ENCODE peak calls at places on chromosomes 5 and 9, in four cellular contexts. One of them, this sample, is unnamed.

GRCh38 chr5:181204561-181205401 is at the start of gene TRIM7:
- DNase-seq in HepG2: no peak
- DNase-seq in GM12891: no peak
- DNase-seq in GM12878: no peak
- DNase-seq in this sample: no peak

GRCh38 chr5:107542831-107543231 is 127.9 kb downstream of the EFNA5 start:
- DNase-seq in HepG2: peak
- DNase-seq in GM12891: no peak
- DNase-seq in GM12878: no peak
- DNase-seq in this sample: no peak

GRCh38 chr5:181058321-181058720 is 18.3 kb downstream of the BTNL9 start:
- DNase-seq in HepG2: no peak
- DNase-seq in GM12891: no peak
- DNase-seq in GM12878: no peak
- DNase-seq in this sample: no peak

GRCh38 chr9:26502311-26502710 is 390.3 kb downstream of the CAAP1 start:
- DNase-seq in HepG2: no peak
- DNase-seq in GM12891: no peak
- DNase-seq in GM12878: no peak
- DNase-seq in this sample: no peak

GRCh38 chr5:160230686-160231527 is 1.6 kb downstream of the FABP6 start:
- DNase-seq in HepG2: no peak
- DNase-seq in GM12891: no peak
- DNase-seq in GM12878: peak
- DNase-seq in this sample: no peak

GRCh38 chr5:66742083-66742895 is 146.1 kb downstream of the MAST4 start:
- DNase-seq in HepG2: peak
- DNase-seq in GM12891: no peak
- DNase-seq in GM12878: no peak
- DNase-seq in this sample: no peak

GRCh38 chr5:171953860-171954701 is 52.4 kb downstream of the FBXW11 start:
- DNase-seq in HepG2: peak
- DNase-seq in GM12891: no peak
- DNase-seq in GM12878: no peak
- DNase-seq in this sample: no peak

GRCh38 chr9:110049699-110050450 is 158.1 kb downstream of the C9orf152 start:
- DNase-seq in HepG2: no peak
- DNase-seq in GM12891: no peak
- DNase-seq in GM12878: no peak
- DNase-seq in this sample: peak

GRCh38 chr5:85010014-85010562 is 625.4 kb upstream of the EDIL3 start:
- DNase-seq in HepG2: no peak
- DNase-seq in GM12891: no peak
- DNase-seq in GM12878: no peak
- DNase-seq in this sample: no peak

GRCh38 chr9:7117676-7118561 is 360.1 kb downstream of the KDM4C start:
- DNase-seq in HepG2: no peak
- DNase-seq in GM12891: no peak
- DNase-seq in GM12878: peak
- DNase-seq in this sample: no peak

GRCh38 chr9:98318834-98319478 is 63.5 kb upstream of the TBC1D2 start:
- DNase-seq in HepG2: no peak
- DNase-seq in GM12891: no peak
- DNase-seq in GM12878: no peak
- DNase-seq in this sample: no peak

GRCh38 chr9:88224938-88225337 is 86.7 kb upstream of the SPATA31C2 start:
- DNase-seq in HepG2: no peak
- DNase-seq in GM12891: no peak
- DNase-seq in GM12878: no peak
- DNase-seq in this sample: no peak

GRCh38 chr5:180873628-180874520 is 12.8 kb upstream of the ZFP62 start:
- DNase-seq in HepG2: no peak
- DNase-seq in GM12891: no peak
- DNase-seq in GM12878: peak
- DNase-seq in this sample: no peak

GRCh38 chr9:95338243-95338642 is 20.7 kb upstream of the FANCC start:
- DNase-seq in HepG2: no peak
- DNase-seq in GM12891: no peak
- DNase-seq in GM12878: no peak
- DNase-seq in this sample: no peak

GRCh38 chr9:124239249-124240073 is 18.3 kb upstream of the NEK6 start:
- DNase-seq in HepG2: no peak
- DNase-seq in GM12891: no peak
- DNase-seq in GM12878: peak
- DNase-seq in this sample: no peak

GRCh38 chr9:124469011-124469832 is 19.0 kb downstream of the ADGRD2 start:
- DNase-seq in HepG2: no peak
- DNase-seq in GM12891: no peak
- DNase-seq in GM12878: no peak
- DNase-seq in this sample: no peak

GRCh38 chr5:31086839-31087415 is 106.6 kb upstream of the CDH6 start:
- DNase-seq in HepG2: no peak
- DNase-seq in GM12891: no peak
- DNase-seq in GM12878: no peak
- DNase-seq in this sample: no peak

GRCh38 chr5:66912787-66913186 is 283.8 kb downstream of the CD180 start:
- DNase-seq in HepG2: no peak
- DNase-seq in GM12891: no peak
- DNase-seq in GM12878: no peak
- DNase-seq in this sample: no peak

GRCh38 chr9:128920381-128921058 is at the start of gene PHYHD1:
- DNase-seq in HepG2: no peak
- DNase-seq in GM12891: no peak
- DNase-seq in GM12878: no peak
- DNase-seq in this sample: no peak

GRCh38 chr9:128916745-128917144 is 4.0 kb upstream of the PHYHD1 start:
- DNase-seq in HepG2: no peak
- DNase-seq in GM12891: no peak
- DNase-seq in GM12878: no peak
- DNase-seq in this sample: no peak

GRCh38 chr9:128919409-128919808 is 1.4 kb upstream of the PHYHD1 start:
- DNase-seq in HepG2: peak
- DNase-seq in GM12891: no peak
- DNase-seq in GM12878: no peak
- DNase-seq in this sample: no peak

GRCh38 chr9:128917151-128917849 is 3.5 kb upstream of the PHYHD1 start:
- DNase-seq in HepG2: peak
- DNase-seq in GM12891: no peak
- DNase-seq in GM12878: no peak
- DNase-seq in this sample: no peak

GRCh38 chr9:128918921-128919320 is 1.9 kb upstream of the PHYHD1 start:
- DNase-seq in HepG2: no peak
- DNase-seq in GM12891: no peak
- DNase-seq in GM12878: no peak
- DNase-seq in this sample: no peak
- TF ChIP-seq TAF1 in HepG2: no peak
- TF ChIP-seq TAF1 in GM12891: no peak
- TF ChIP-seq TAF1 in GM12878: no peak
- TF ChIP-seq TAF1 in this sample: no peak

GRCh38 chr5:57696005-57696755 is 213.6 kb upstream of the ACTBL2 start:
- DNase-seq in HepG2: no peak
- DNase-seq in GM12891: no peak
- DNase-seq in GM12878: no peak
- DNase-seq in this sample: no peak
- TF ChIP-seq TAF1 in HepG2: no peak
- TF ChIP-seq TAF1 in GM12891: no peak
- TF ChIP-seq TAF1 in GM12878: no peak
- TF ChIP-seq TAF1 in this sample: no peak

GRCh38 chr5:71891856-71892255 is 172.8 kb downstream of the CARTPT start:
- DNase-seq in HepG2: no peak
- DNase-seq in GM12891: no peak
- DNase-seq in GM12878: no peak
- DNase-seq in this sample: no peak

GRCh38 chr5:71891406-71891805 is 172.3 kb downstream of the CARTPT start:
- DNase-seq in HepG2: no peak
- DNase-seq in GM12891: no peak
- DNase-seq in GM12878: no peak
- DNase-seq in this sample: no peak

GRCh38 chr5:71883745-71884103 is 164.6 kb downstream of the CARTPT start:
- DNase-seq in HepG2: no peak
- DNase-seq in GM12891: no peak
- DNase-seq in GM12878: no peak
- DNase-seq in this sample: no peak

GRCh38 chr5:71884926-71885325 is 165.9 kb downstream of the CARTPT start:
- DNase-seq in HepG2: no peak
- DNase-seq in GM12891: no peak
- DNase-seq in GM12878: no peak
- DNase-seq in this sample: no peak

DNA sequence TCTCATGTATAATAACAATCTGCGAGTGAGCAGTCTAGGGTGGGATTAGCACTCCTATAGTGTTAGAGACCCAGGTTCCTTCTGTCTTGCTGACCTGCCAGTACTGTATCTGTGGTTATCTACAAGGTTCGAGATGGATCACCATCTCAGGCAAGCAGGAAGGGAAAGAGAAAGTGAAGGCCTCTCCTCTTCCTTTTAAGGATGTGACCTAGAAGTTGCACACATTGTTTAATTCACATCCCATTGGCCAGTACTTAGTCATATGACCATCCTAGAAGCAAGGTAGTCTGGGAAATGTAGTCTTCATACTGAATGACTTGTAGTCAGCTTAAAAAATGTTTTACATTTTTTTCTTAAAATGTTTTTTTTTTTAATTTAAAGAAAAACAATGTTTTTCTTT is 168.6 kb downstream of the CARTPT start:
- DNase-seq in HepG2: peak
- DNase-seq in GM12891: peak
- DNase-seq in GM12878: peak
- DNase-seq in this sample: no peak
- TF ChIP-seq TAF1 in HepG2: no peak
- TF ChIP-seq TAF1 in GM12891: no peak
- TF ChIP-seq TAF1 in GM12878: no peak
- TF ChIP-seq TAF1 in this sample: no peak

GRCh38 chr9:3520564-3520963 is 5.2 kb downstream of the RFX3 start:
- DNase-seq in HepG2: peak
- DNase-seq in GM12891: no peak
- DNase-seq in GM12878: no peak
- DNase-seq in this sample: no peak

GRCh38 chr9:3514786-3515185 is 11.0 kb downstream of the RFX3 start:
- DNase-seq in HepG2: no peak
- DNase-seq in GM12891: no peak
- DNase-seq in GM12878: no peak
- DNase-seq in this sample: no peak

GRCh38 chr9:3516667-3517330 is 9.0 kb downstream of the RFX3 start:
- DNase-seq in HepG2: no peak
- DNase-seq in GM12891: no peak
- DNase-seq in GM12878: no peak
- DNase-seq in this sample: no peak

GRCh38 chr9:3513265-3513818 is 12.5 kb downstream of the RFX3 start:
- DNase-seq in HepG2: no peak
- DNase-seq in GM12891: no peak
- DNase-seq in GM12878: no peak
- DNase-seq in this sample: no peak

DNA sequence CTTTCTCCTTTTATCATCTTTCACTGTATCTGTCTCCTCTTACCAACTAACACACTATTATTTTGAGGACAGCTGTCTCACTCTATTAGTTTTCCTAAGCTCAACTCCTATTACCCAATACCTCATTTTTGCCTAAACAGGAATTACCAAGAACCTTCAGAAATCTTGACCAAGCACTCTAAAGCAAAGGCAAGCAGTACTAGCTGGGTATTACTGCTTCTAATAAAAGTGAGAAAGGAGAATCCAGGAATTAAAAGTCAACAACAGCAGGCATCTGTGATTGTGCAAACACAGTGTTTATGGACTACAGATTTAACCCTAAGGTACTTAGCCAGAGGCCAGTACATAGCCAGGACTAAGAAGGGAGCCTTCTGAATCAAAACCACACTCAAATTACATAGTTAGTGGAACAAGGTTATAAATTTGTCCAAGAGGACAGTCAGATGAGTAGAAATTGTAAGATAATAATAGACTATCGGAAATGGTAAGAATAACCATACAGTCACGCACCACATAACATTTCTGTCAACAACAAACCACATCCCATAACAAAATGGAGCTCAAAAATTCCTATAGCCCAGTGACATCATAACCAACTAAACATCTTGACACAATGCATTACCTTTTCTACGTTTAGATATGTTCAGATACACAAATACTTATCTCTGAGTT is 8.3 kb downstream of the RFX3 start:
- DNase-seq in HepG2: no peak
- DNase-seq in GM12891: no peak
- DNase-seq in GM12878: no peak
- DNase-seq in this sample: no peak
- TF ChIP-seq TAF1 in HepG2: no peak
- TF ChIP-seq TAF1 in GM12891: no peak
- TF ChIP-seq TAF1 in GM12878: no peak
- TF ChIP-seq TAF1 in this sample: no peak

DNA sequence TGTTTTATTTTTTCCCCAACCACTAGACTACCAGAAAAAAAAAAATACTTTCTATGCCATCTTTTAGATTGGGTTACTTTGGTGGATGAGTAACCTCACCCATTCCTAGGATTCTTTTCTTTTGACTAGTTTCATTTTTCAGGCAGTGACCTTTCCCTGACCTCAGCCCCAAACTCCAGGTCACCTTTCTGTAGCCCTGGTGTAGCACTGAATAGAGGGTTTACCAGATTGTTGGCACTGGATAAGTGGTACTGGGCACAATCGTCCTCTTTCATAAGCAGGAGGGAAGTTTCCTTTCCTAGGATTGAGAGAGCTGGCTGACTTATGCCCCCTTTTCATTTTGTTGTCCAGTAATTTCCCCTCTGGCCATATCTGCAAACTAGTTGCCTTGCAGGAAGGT is 169.4 kb upstream of the TMEM161B start:
- DNase-seq in HepG2: no peak
- DNase-seq in GM12891: no peak
- DNase-seq in GM12878: no peak
- DNase-seq in this sample: no peak
- TF ChIP-seq TAF1 in HepG2: no peak
- TF ChIP-seq TAF1 in GM12891: no peak
- TF ChIP-seq TAF1 in GM12878: no peak
- TF ChIP-seq TAF1 in this sample: no peak